ENCODE peak calls at places on chromosome 7, in six cellular contexts. S, A, O, T, V and U are unnamed samples.

GRCh38 chr7:74269757-74270277 is 15.6 kb upstream of the RFC2 start:
- DNase-seq in S (peak; percentile 65), A (peak; percentile 86), O (peak; percentile 78), T (peak; percentile 83), V (peak; percentile 79), U (peak; percentile 78)

GRCh38 chr7:4825081-4825480 is 36.7 kb downstream of the PAPOLB start:
- DNase-seq in S (no peak), A (no peak), O (no peak), T (no peak), V (no peak), U (no peak)

GRCh38 chr7:84985073-84985784 is 201.6 kb downstream of the SEMA3D start:
- DNase-seq in S (peak; percentile 64), A (no peak), O (peak; percentile 30), T (no peak), V (no peak), U (no peak)

GRCh38 chr7:74023786-74024185 is 4.2 kb upstream of the ELN start:
- DNase-seq in S (no peak), A (no peak), O (no peak), T (no peak), V (no peak), U (no peak)

GRCh38 chr7:148717266-148717793 is 18.6 kb downstream of the CUL1 start:
- DNase-seq in S (no peak), A (no peak), O (no peak), T (no peak), V (no peak), U (no peak)

GRCh38 chr7:2510909-2511768 is 8.4 kb upstream of the LFNG start:
- DNase-seq in S (no peak), A (no peak), O (no peak), T (peak; percentile 76), V (no peak), U (peak; percentile 63)

GRCh38 chr7:343227-343822 is 53.4 kb downstream of the FOXL3 start:
- DNase-seq in S (no peak), A (no peak), O (no peak), T (no peak), V (no peak), U (no peak)

GRCh38 chr7:2715341-2716231 is 27.6 kb downstream of the AMZ1 start:
- DNase-seq in S (peak; percentile 43), A (no peak), O (peak; percentile 26), T (peak; percentile 36), V (no peak), U (peak; percentile 38)

GRCh38 chr7:79281406-79281805 is 172.1 kb downstream of the MAGI2 start:
- DNase-seq in S (no peak), A (no peak), O (peak; percentile 41), T (no peak), V (no peak), U (no peak)

GRCh38 chr7:36277247-36277542 is 112.5 kb upstream of the ANLN start:
- DNase-seq in S (no peak), A (no peak), O (no peak), T (no peak), V (no peak), U (no peak)

GRCh38 chr7:131945948-131946525 is 389.6 kb upstream of the PODXL start:
- DNase-seq in S (no peak), A (no peak), O (no peak), T (no peak), V (no peak), U (peak; percentile 2)

GRCh38 chr7:5395246-5395645 is 28.4 kb downstream of the TNRC18 start:
- DNase-seq in S (no peak), A (no peak), O (no peak), T (no peak), V (no peak), U (no peak)

GRCh38 chr7:48660482-48660881 is 263.9 kb upstream of the CDC14C start:
- DNase-seq in S (no peak), A (no peak), O (no peak), T (no peak), V (no peak), U (no peak)

GRCh38 chr7:30751696-30752273 is at the start of gene INMT:
- DNase-seq in S (no peak), A (no peak), O (no peak), T (no peak), V (no peak), U (no peak)

GRCh38 chr7:147245274-147245673 is 1128.7 kb downstream of the CNTNAP2 start:
- DNase-seq in S (peak; percentile 74), A (peak; percentile 66), O (peak; percentile 45), T (peak; percentile 47), V (peak; percentile 14), U (peak; percentile 84)

GRCh38 chr7:116653646-116654045 is 18.4 kb upstream of the MET start:
- DNase-seq in S (no peak), A (no peak), O (no peak), T (no peak), V (peak; percentile 80), U (no peak)

GRCh38 chr7:83524286-83525075 is 124.5 kb downstream of the SEMA3E start:
- DNase-seq in S (no peak), A (no peak), O (no peak), T (no peak), V (peak; percentile 21), U (no peak)

GRCh38 chr7:129166745-129167144 is 21.7 kb upstream of the SMO start:
- DNase-seq in S (no peak), A (no peak), O (no peak), T (peak; percentile 41), V (peak; percentile 27), U (no peak)
- H3K27ac ChIP-seq in S (no peak overlapping the region), A (no peak overlapping the region), O (no peak overlapping the region), T (no peak overlapping the region), V (no peak overlapping the region), U (no peak overlapping the region)

DNA sequence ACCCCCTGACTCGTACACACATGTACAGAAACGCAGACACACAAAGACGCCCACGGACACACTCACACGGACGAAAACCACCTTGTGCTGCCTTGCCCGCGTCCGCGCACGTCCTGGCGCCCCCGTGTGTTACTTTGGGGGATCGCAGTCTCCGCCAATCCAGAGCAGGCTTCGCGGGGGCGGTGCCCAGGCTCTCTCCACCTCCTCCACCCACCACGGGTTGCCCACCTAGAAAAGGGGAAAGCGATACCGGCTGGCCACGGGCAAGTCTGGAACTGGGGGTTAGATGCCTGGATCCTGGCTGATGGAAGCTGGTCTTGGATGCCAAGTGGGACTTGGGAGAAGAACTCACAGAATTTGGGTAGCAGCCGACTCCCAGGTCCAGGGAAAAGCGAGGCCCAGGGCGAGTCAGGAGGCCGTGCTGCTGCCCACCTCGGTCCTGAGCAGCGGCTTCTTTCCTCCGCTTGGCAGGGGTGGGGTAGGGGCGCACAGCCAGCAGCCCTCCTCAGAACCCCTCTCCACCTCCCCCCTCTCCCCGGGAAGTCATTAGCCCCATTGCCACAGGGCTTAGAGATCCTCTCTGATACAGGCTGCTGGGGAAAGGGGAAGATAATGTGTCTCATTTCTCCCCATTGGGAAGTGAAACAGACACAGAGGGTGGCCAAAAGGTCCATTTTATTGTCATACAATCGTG is 4.6 kb upstream of the VGF start:
- DNase-seq in S (peak; percentile 53), A (peak; percentile 98), O (peak; percentile 53), T (peak; percentile 69), V (peak; percentile 45), U (peak; percentile 92)
- H2AFZ ChIP-seq in S (no peak overlapping the region), A (peak overlapping the region; percentile 36), O (no peak overlapping the region), T (peak overlapping the region; percentile 31), V (no peak overlapping the region), U (no peak overlapping the region)

GRCh38 chr7:114312649-114313048 is 102.0 kb upstream of the FOXP2 start:
- DNase-seq in S (no peak), A (no peak), O (peak; percentile 2), T (no peak), V (no peak), U (no peak)
- H3K4me1 ChIP-seq in S (peaks cover 15% of the 10 kb centered on the region), A (no peaks in the 10 kb centered on the region), O (no peaks in the 10 kb centered on the region), T (no peaks in the 10 kb centered on the region), V (no peaks in the 10 kb centered on the region), U (no peaks in the 10 kb centered on the region)

DNA sequence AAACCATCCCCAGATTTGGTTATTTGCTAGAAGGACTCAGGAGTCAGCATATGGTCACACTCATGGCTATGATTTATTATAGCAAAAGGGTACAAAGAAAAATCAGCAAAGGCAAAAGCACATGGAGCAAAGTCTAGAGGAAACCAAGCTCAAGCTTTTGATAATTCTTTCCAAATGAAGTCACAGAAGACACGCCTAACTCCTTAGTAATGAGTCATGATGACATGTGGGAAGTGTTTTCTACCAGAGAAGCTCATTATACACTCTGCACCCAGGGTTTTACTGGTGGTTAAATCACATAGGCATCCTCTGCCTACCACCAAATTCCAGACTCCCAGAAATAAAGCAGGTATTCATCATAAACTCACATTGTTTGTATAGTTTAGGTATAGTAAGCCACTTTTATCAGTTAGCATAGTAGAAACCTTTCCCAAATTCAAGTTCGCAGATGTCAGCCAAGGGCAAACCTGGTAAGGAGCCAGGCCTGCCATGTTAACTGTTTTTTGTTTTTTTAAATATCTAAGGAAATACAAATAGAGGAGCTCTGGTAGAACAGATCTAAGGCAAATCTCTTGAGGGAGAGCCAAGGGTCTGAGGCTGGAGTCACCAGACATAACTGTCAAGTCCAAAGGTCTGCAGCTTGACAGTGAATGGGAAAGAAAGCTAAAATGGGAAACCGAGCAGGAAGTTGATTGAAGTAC is 15.4 kb upstream of the HIBADH start:
- DNase-seq in S (no peak), A (no peak), O (peak; percentile 91), T (no peak), V (peak; percentile 96), U (no peak)
- H3K27ac ChIP-seq in S (no peak overlapping the region), A (no peak overlapping the region), O (peak overlapping the region; percentile 90), T (no peak overlapping the region), V (peak overlapping the region; percentile 96), U (no peak overlapping the region)

DNA sequence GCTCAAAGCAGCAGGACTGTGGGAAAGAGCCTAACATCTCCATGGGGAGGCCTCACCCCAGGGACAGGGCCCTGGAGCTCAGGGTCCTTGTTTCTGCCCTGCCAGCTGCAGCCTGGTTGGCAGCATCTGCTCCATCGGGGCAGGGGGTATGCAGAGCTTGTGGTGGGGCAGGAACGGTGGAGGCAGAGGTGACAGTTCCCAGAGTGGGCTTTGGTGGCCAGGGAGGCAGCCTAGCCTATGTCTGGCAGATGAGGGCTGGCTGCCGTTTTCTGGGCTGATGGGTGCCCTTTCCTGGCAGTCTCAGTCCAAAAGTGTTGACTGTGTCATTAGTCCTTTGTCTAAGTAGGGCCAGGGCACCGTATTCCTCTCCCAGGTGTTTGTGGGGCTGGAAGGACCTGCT is 12.2 kb upstream of the AHCYL2 start:
- DNase-seq in S (no peak), A (no peak), O (no peak), T (no peak), V (no peak), U (no peak)
- H2AFZ ChIP-seq in S (no peak overlapping the region), A (no peak overlapping the region), O (no peak overlapping the region), T (no peak overlapping the region), V (no peak overlapping the region), U (no peak overlapping the region)